ENCODE peak calls at places on chromosomes 3 and 15, in seven cellular contexts. Y is NCI-H748 treated with DMSO at 0.1 percent for 48 hours, Q is epithelial cell of esophagus, U is choroid plexus epithelial cell, X is spleen, G is hippocampal formation, V is GM19239. C is an unnamed sample.

GRCh38 chr3:114213669-114214541 is 23.5 kb downstream of the ZNF80 start:
- DNase-seq in X (peak; percentile 86), G (no peak), Q (peak; percentile 29), U (peak; percentile 73), Y (peak; percentile 9), V (peak; percentile 44), C (no peak)

GRCh38 chr3:159733194-159733860 is 255.3 kb upstream of the IL12A start:
- DNase-seq in Q (peak; percentile 44), Y (no peak), X (no peak), G (no peak), V (no peak), U (peak; percentile 72), C (peak; percentile 65)

GRCh38 chr3:54349231-54349647 is 226.9 kb downstream of the CACNA2D3 start:
- DNase-seq in Y (no peak), U (no peak), V (no peak), G (no peak), Q (no peak), X (no peak), C (no peak)

GRCh38 chr3:183966361-183966791 is 51.3 kb downstream of the ABCC5 start:
- DNase-seq in V (no peak), G (no peak), U (no peak), X (no peak), Q (peak; percentile 55), Y (no peak), C (peak; percentile 32)

GRCh38 chr3:36124118-36124796 is 256.0 kb upstream of the STAC start:
- DNase-seq in Q (peak; percentile 80), V (no peak), U (peak; percentile 64), G (no peak), Y (no peak), X (no peak), C (peak; percentile 39)

GRCh38 chr3:10928396-10928960 is 64.1 kb upstream of the SLC6A1 start:
- DNase-seq in G (no peak), U (no peak), X (peak; percentile 16), Y (no peak), Q (no peak), V (no peak), C (no peak)

GRCh38 chr15:36626984-36627383 is 47.6 kb downstream of the CDIN1 start:
- DNase-seq in U (no peak), Y (no peak), G (no peak), X (no peak), V (no peak), Q (no peak), C (no peak)

GRCh38 chr15:67241132-67241855 is 13.2 kb downstream of the AAGAB start:
- DNase-seq in V (peak; percentile 58), X (no peak), Y (no peak), G (no peak), U (no peak), Q (peak; percentile 25), C (peak; percentile 52)

C was measured in foreskin keratinocyte.